ENCODE peak calls at places on chromosomes 4 and X, in seven cellular contexts. One of them, this sample, is unnamed.
A peak's percentile ranks its signal among the peaks of the same experiment; 100 is the strongest.

GRCh38 chr4:121139533-121140222 is 24.4 kb downstream of the TNIP3 start:
- DNase-seq in stimulated activated CD8-positive, alpha-beta memory T cell treated with anti-CD3 and anti-CD28 coated beads, Interleukin-7, amount 100 ng/mL, for 4 hours: no peak
- DNase-seq in iPS DF 19.7: no peak
- DNase-seq in AG20443: peak; percentile 29
- DNase-seq in CD4-positive, CD25-positive, alpha-beta regulatory T cell: no peak
- DNase-seq in NB4: no peak
- DNase-seq in activated CD4-positive, alpha-beta memory T cell treated with anti-CD3 and anti-CD28 coated beads, Interleukin-2, amount 10 ng/mL, durations not matched to agents 7 days and 5 days: no peak
- DNase-seq in this sample: no peak

GRCh38 chr4:115433501-115433900 is 320.1 kb upstream of the NDST4 start:
- DNase-seq in activated CD4-positive, alpha-beta memory T cell treated with anti-CD3 and anti-CD28 coated beads, Interleukin-2, amount 10 ng/mL, durations not matched to agents 7 days and 5 days: no peak
- DNase-seq in iPS DF 19.7: no peak
- DNase-seq in CD4-positive, CD25-positive, alpha-beta regulatory T cell: no peak
- DNase-seq in stimulated activated CD8-positive, alpha-beta memory T cell treated with anti-CD3 and anti-CD28 coated beads, Interleukin-7, amount 100 ng/mL, for 4 hours: no peak
- DNase-seq in NB4: no peak
- DNase-seq in AG20443: no peak
- DNase-seq in this sample: no peak

GRCh38 chr4:20017439-20017838 is 234.3 kb upstream of the SLIT2 start:
- DNase-seq in iPS DF 19.7: no peak
- DNase-seq in stimulated activated CD8-positive, alpha-beta memory T cell treated with anti-CD3 and anti-CD28 coated beads, Interleukin-7, amount 100 ng/mL, for 4 hours: no peak
- DNase-seq in activated CD4-positive, alpha-beta memory T cell treated with anti-CD3 and anti-CD28 coated beads, Interleukin-2, amount 10 ng/mL, durations not matched to agents 7 days and 5 days: no peak
- DNase-seq in AG20443: no peak
- DNase-seq in CD4-positive, CD25-positive, alpha-beta regulatory T cell: no peak
- DNase-seq in NB4: no peak
- DNase-seq in this sample: no peak

GRCh38 chr4:63784822-63785221 is 624.4 kb downstream of the TECRL start:
- DNase-seq in iPS DF 19.7: no peak
- DNase-seq in NB4: no peak
- DNase-seq in stimulated activated CD8-positive, alpha-beta memory T cell treated with anti-CD3 and anti-CD28 coated beads, Interleukin-7, amount 100 ng/mL, for 4 hours: no peak
- DNase-seq in AG20443: no peak
- DNase-seq in CD4-positive, CD25-positive, alpha-beta regulatory T cell: no peak
- DNase-seq in activated CD4-positive, alpha-beta memory T cell treated with anti-CD3 and anti-CD28 coated beads, Interleukin-2, amount 10 ng/mL, durations not matched to agents 7 days and 5 days: no peak
- DNase-seq in this sample: no peak

GRCh38 chr4:88599298-88599697 is 7.0 kb downstream of the HERC3 start:
- DNase-seq in AG20443: peak; percentile 24
- DNase-seq in stimulated activated CD8-positive, alpha-beta memory T cell treated with anti-CD3 and anti-CD28 coated beads, Interleukin-7, amount 100 ng/mL, for 4 hours: no peak
- DNase-seq in activated CD4-positive, alpha-beta memory T cell treated with anti-CD3 and anti-CD28 coated beads, Interleukin-2, amount 10 ng/mL, durations not matched to agents 7 days and 5 days: no peak
- DNase-seq in iPS DF 19.7: no peak
- DNase-seq in NB4: no peak
- DNase-seq in CD4-positive, CD25-positive, alpha-beta regulatory T cell: no peak
- DNase-seq in this sample: no peak

GRCh38 chr4:24582235-24582863 is 2.0 kb downstream of the DHX15 start:
- DNase-seq in stimulated activated CD8-positive, alpha-beta memory T cell treated with anti-CD3 and anti-CD28 coated beads, Interleukin-7, amount 100 ng/mL, for 4 hours: no peak
- DNase-seq in iPS DF 19.7: no peak
- DNase-seq in CD4-positive, CD25-positive, alpha-beta regulatory T cell: no peak
- DNase-seq in AG20443: no peak
- DNase-seq in NB4: peak; percentile 47
- DNase-seq in activated CD4-positive, alpha-beta memory T cell treated with anti-CD3 and anti-CD28 coated beads, Interleukin-2, amount 10 ng/mL, durations not matched to agents 7 days and 5 days: no peak
- DNase-seq in this sample: peak; percentile 53

GRCh38 chr4:1315306-1315705 is 25.6 kb downstream of the MAEA start:
- DNase-seq in stimulated activated CD8-positive, alpha-beta memory T cell treated with anti-CD3 and anti-CD28 coated beads, Interleukin-7, amount 100 ng/mL, for 4 hours: no peak
- DNase-seq in NB4: no peak
- DNase-seq in iPS DF 19.7: no peak
- DNase-seq in AG20443: no peak
- DNase-seq in CD4-positive, CD25-positive, alpha-beta regulatory T cell: no peak
- DNase-seq in activated CD4-positive, alpha-beta memory T cell treated with anti-CD3 and anti-CD28 coated beads, Interleukin-2, amount 10 ng/mL, durations not matched to agents 7 days and 5 days: no peak
- DNase-seq in this sample: no peak

GRCh38 chrX:48589482-48590162 is 7.7 kb upstream of the WDR13 start:
- DNase-seq in CD4-positive, CD25-positive, alpha-beta regulatory T cell: no peak
- DNase-seq in stimulated activated CD8-positive, alpha-beta memory T cell treated with anti-CD3 and anti-CD28 coated beads, Interleukin-7, amount 100 ng/mL, for 4 hours: no peak
- DNase-seq in iPS DF 19.7: no peak
- DNase-seq in activated CD4-positive, alpha-beta memory T cell treated with anti-CD3 and anti-CD28 coated beads, Interleukin-2, amount 10 ng/mL, durations not matched to agents 7 days and 5 days: no peak
- DNase-seq in NB4: no peak
- DNase-seq in AG20443: peak; percentile 0
- DNase-seq in this sample: no peak

GRCh38 chr4:173005912-173006633 is 162.5 kb upstream of the GALNT7 start:
- DNase-seq in iPS DF 19.7: no peak
- DNase-seq in CD4-positive, CD25-positive, alpha-beta regulatory T cell: no peak
- DNase-seq in NB4: no peak
- DNase-seq in stimulated activated CD8-positive, alpha-beta memory T cell treated with anti-CD3 and anti-CD28 coated beads, Interleukin-7, amount 100 ng/mL, for 4 hours: no peak
- DNase-seq in activated CD4-positive, alpha-beta memory T cell treated with anti-CD3 and anti-CD28 coated beads, Interleukin-2, amount 10 ng/mL, durations not matched to agents 7 days and 5 days: no peak
- DNase-seq in AG20443: no peak
- DNase-seq in this sample: no peak

GRCh38 chr4:27790911-27791310 is 930.3 kb downstream of the STIM2 start:
- DNase-seq in CD4-positive, CD25-positive, alpha-beta regulatory T cell: no peak
- DNase-seq in activated CD4-positive, alpha-beta memory T cell treated with anti-CD3 and anti-CD28 coated beads, Interleukin-2, amount 10 ng/mL, durations not matched to agents 7 days and 5 days: no peak
- DNase-seq in NB4: no peak
- DNase-seq in stimulated activated CD8-positive, alpha-beta memory T cell treated with anti-CD3 and anti-CD28 coated beads, Interleukin-7, amount 100 ng/mL, for 4 hours: no peak
- DNase-seq in iPS DF 19.7: no peak
- DNase-seq in AG20443: no peak
- DNase-seq in this sample: peak; percentile 45

GRCh38 chrX:43861750-43862149 is 20.5 kb downstream of the MAOB start:
- DNase-seq in activated CD4-positive, alpha-beta memory T cell treated with anti-CD3 and anti-CD28 coated beads, Interleukin-2, amount 10 ng/mL, durations not matched to agents 7 days and 5 days: no peak
- DNase-seq in NB4: no peak
- DNase-seq in iPS DF 19.7: no peak
- DNase-seq in CD4-positive, CD25-positive, alpha-beta regulatory T cell: no peak
- DNase-seq in AG20443: no peak
- DNase-seq in stimulated activated CD8-positive, alpha-beta memory T cell treated with anti-CD3 and anti-CD28 coated beads, Interleukin-7, amount 100 ng/mL, for 4 hours: no peak
- DNase-seq in this sample: no peak

GRCh38 chr4:73684097-73684496 is 56.3 kb upstream of the CXCL8 start:
- DNase-seq in iPS DF 19.7: no peak
- DNase-seq in activated CD4-positive, alpha-beta memory T cell treated with anti-CD3 and anti-CD28 coated beads, Interleukin-2, amount 10 ng/mL, durations not matched to agents 7 days and 5 days: no peak
- DNase-seq in CD4-positive, CD25-positive, alpha-beta regulatory T cell: no peak
- DNase-seq in AG20443: no peak
- DNase-seq in NB4: no peak
- DNase-seq in stimulated activated CD8-positive, alpha-beta memory T cell treated with anti-CD3 and anti-CD28 coated beads, Interleukin-7, amount 100 ng/mL, for 4 hours: no peak
- DNase-seq in this sample: no peak

GRCh38 chrX:101347859-101348451 is 587 bp downstream of the TIMM8A start:
- DNase-seq in CD4-positive, CD25-positive, alpha-beta regulatory T cell: no peak
- DNase-seq in NB4: peak; percentile 22
- DNase-seq in stimulated activated CD8-positive, alpha-beta memory T cell treated with anti-CD3 and anti-CD28 coated beads, Interleukin-7, amount 100 ng/mL, for 4 hours: no peak
- DNase-seq in AG20443: peak; percentile 20
- DNase-seq in iPS DF 19.7: no peak
- DNase-seq in activated CD4-positive, alpha-beta memory T cell treated with anti-CD3 and anti-CD28 coated beads, Interleukin-2, amount 10 ng/mL, durations not matched to agents 7 days and 5 days: no peak
- DNase-seq in this sample: peak; percentile 23

GRCh38 chr4:15234585-15235126 is 193.2 kb upstream of the C1QTNF7 start:
- DNase-seq in CD4-positive, CD25-positive, alpha-beta regulatory T cell: no peak
- DNase-seq in activated CD4-positive, alpha-beta memory T cell treated with anti-CD3 and anti-CD28 coated beads, Interleukin-2, amount 10 ng/mL, durations not matched to agents 7 days and 5 days: no peak
- DNase-seq in AG20443: peak; percentile 87
- DNase-seq in iPS DF 19.7: no peak
- DNase-seq in NB4: no peak
- DNase-seq in stimulated activated CD8-positive, alpha-beta memory T cell treated with anti-CD3 and anti-CD28 coated beads, Interleukin-7, amount 100 ng/mL, for 4 hours: no peak
- DNase-seq in this sample: peak; percentile 56

GRCh38 chrX:131634900-131635299 is 91.0 kb downstream of the OR13H1 start:
- DNase-seq in stimulated activated CD8-positive, alpha-beta memory T cell treated with anti-CD3 and anti-CD28 coated beads, Interleukin-7, amount 100 ng/mL, for 4 hours: no peak
- DNase-seq in iPS DF 19.7: no peak
- DNase-seq in NB4: no peak
- DNase-seq in AG20443: no peak
- DNase-seq in activated CD4-positive, alpha-beta memory T cell treated with anti-CD3 and anti-CD28 coated beads, Interleukin-2, amount 10 ng/mL, durations not matched to agents 7 days and 5 days: no peak
- DNase-seq in CD4-positive, CD25-positive, alpha-beta regulatory T cell: no peak
- DNase-seq in this sample: no peak

GRCh38 chrX:43165343-43165920 is 387.5 kb upstream of the PPP1R2C start:
- DNase-seq in activated CD4-positive, alpha-beta memory T cell treated with anti-CD3 and anti-CD28 coated beads, Interleukin-2, amount 10 ng/mL, durations not matched to agents 7 days and 5 days: no peak
- DNase-seq in AG20443: no peak
- DNase-seq in NB4: no peak
- DNase-seq in stimulated activated CD8-positive, alpha-beta memory T cell treated with anti-CD3 and anti-CD28 coated beads, Interleukin-7, amount 100 ng/mL, for 4 hours: no peak
- DNase-seq in CD4-positive, CD25-positive, alpha-beta regulatory T cell: no peak
- DNase-seq in iPS DF 19.7: no peak
- DNase-seq in this sample: no peak

GRCh38 chrX:136768469-136769084 is 12.2 kb downstream of the ARHGEF6 start:
- DNase-seq in stimulated activated CD8-positive, alpha-beta memory T cell treated with anti-CD3 and anti-CD28 coated beads, Interleukin-7, amount 100 ng/mL, for 4 hours: no peak
- DNase-seq in activated CD4-positive, alpha-beta memory T cell treated with anti-CD3 and anti-CD28 coated beads, Interleukin-2, amount 10 ng/mL, durations not matched to agents 7 days and 5 days: peak; percentile 69
- DNase-seq in CD4-positive, CD25-positive, alpha-beta regulatory T cell: no peak
- DNase-seq in AG20443: peak; percentile 79
- DNase-seq in NB4: peak; percentile 95
- DNase-seq in iPS DF 19.7: no peak
- DNase-seq in this sample: peak; percentile 82

GRCh38 chr4:6663596-6664393 is 23.3 kb downstream of the MRFAP1 start:
- DNase-seq in CD4-positive, CD25-positive, alpha-beta regulatory T cell: no peak
- DNase-seq in AG20443: peak; percentile 27
- DNase-seq in stimulated activated CD8-positive, alpha-beta memory T cell treated with anti-CD3 and anti-CD28 coated beads, Interleukin-7, amount 100 ng/mL, for 4 hours: no peak
- DNase-seq in activated CD4-positive, alpha-beta memory T cell treated with anti-CD3 and anti-CD28 coated beads, Interleukin-2, amount 10 ng/mL, durations not matched to agents 7 days and 5 days: no peak
- DNase-seq in NB4: no peak
- DNase-seq in iPS DF 19.7: no peak
- DNase-seq in this sample: no peak

GRCh38 chr4:10115657-10116624 is 658 bp downstream of the WDR1 start:
- DNase-seq in NB4: peak; percentile 69
- DNase-seq in iPS DF 19.7: peak; percentile 23
- DNase-seq in CD4-positive, CD25-positive, alpha-beta regulatory T cell: peak; percentile 74
- DNase-seq in activated CD4-positive, alpha-beta memory T cell treated with anti-CD3 and anti-CD28 coated beads, Interleukin-2, amount 10 ng/mL, durations not matched to agents 7 days and 5 days: peak; percentile 84
- DNase-seq in stimulated activated CD8-positive, alpha-beta memory T cell treated with anti-CD3 and anti-CD28 coated beads, Interleukin-7, amount 100 ng/mL, for 4 hours: peak; percentile 59
- DNase-seq in AG20443: peak; percentile 47
- DNase-seq in this sample: peak; percentile 54

GRCh38 chr4:14335872-14336271 is 666.4 kb upstream of the CPEB2 start:
- DNase-seq in NB4: no peak
- DNase-seq in stimulated activated CD8-positive, alpha-beta memory T cell treated with anti-CD3 and anti-CD28 coated beads, Interleukin-7, amount 100 ng/mL, for 4 hours: no peak
- DNase-seq in iPS DF 19.7: no peak
- DNase-seq in AG20443: no peak
- DNase-seq in activated CD4-positive, alpha-beta memory T cell treated with anti-CD3 and anti-CD28 coated beads, Interleukin-2, amount 10 ng/mL, durations not matched to agents 7 days and 5 days: no peak
- DNase-seq in CD4-positive, CD25-positive, alpha-beta regulatory T cell: no peak
- DNase-seq in this sample: no peak

GRCh38 chr4:164304240-164304639 is 449.7 kb upstream of the SMIM31 start:
- DNase-seq in AG20443: no peak
- DNase-seq in activated CD4-positive, alpha-beta memory T cell treated with anti-CD3 and anti-CD28 coated beads, Interleukin-2, amount 10 ng/mL, durations not matched to agents 7 days and 5 days: no peak
- DNase-seq in iPS DF 19.7: no peak
- DNase-seq in NB4: no peak
- DNase-seq in stimulated activated CD8-positive, alpha-beta memory T cell treated with anti-CD3 and anti-CD28 coated beads, Interleukin-7, amount 100 ng/mL, for 4 hours: no peak
- DNase-seq in CD4-positive, CD25-positive, alpha-beta regulatory T cell: no peak
- DNase-seq in this sample: no peak

This sample was measured in RKO.